ENCODE peak calls at places on chromosomes 2 and 18, in eight cellular contexts. R, T, Z, I, N, M, F and E are unnamed samples.

GRCh38 chr18:2961828-2962227 is 51.1 kb downstream of the LPIN2 start:
- DNase-seq in R (peak; percentile 20), T (no peak), Z (no peak), I (no peak), N (no peak), M (no peak), F (no peak), E (no peak)

GRCh38 chr2:239378918-239379640 is 21.7 kb downstream of the HDAC4 start:
- DNase-seq in R (peak; percentile 54), T (peak; percentile 21), Z (peak; percentile 74), I (no peak), N (no peak), M (peak; percentile 10), F (no peak), E (no peak)

GRCh38 chr2:100752628-100753333 is 67.2 kb upstream of the NPAS2 start:
- DNase-seq in R (no peak), T (no peak), Z (no peak), I (no peak), N (peak; percentile 31), M (no peak), F (peak; percentile 59), E (peak; percentile 81)

GRCh38 chr18:70520867-70521266 is 232.0 kb downstream of the SOCS6 start:
- DNase-seq in R (no peak), T (no peak), Z (no peak), I (no peak), N (no peak), M (no peak), F (no peak), E (no peak)

GRCh38 chr2:219405958-219406860 is 12.0 kb upstream of the DES start:
- DNase-seq in R (no peak), T (no peak), Z (no peak), I (no peak), N (no peak), M (no peak), F (no peak), E (no peak)

GRCh38 chr18:10301831-10302483 is 152.5 kb upstream of the APCDD1 start:
- DNase-seq in R (no peak), T (no peak), Z (no peak), I (no peak), N (no peak), M (no peak), F (no peak), E (no peak)

GRCh38 chr2:201152517-201152916 is 30.4 kb upstream of the CASP10 start:
- DNase-seq in R (no peak), T (no peak), Z (no peak), I (no peak), N (no peak), M (no peak), F (no peak), E (no peak)

GRCh38 chr2:96954490-96954846 is 31.9 kb downstream of the FAM178B start:
- DNase-seq in R (no peak), T (no peak), Z (no peak), I (peak; percentile 34), N (no peak), M (no peak), F (no peak), E (no peak)

GRCh38 chr2:231183851-231184250 is 14.6 kb upstream of the ARMC9 start:
- DNase-seq in R (no peak), T (no peak), Z (no peak), I (no peak), N (no peak), M (no peak), F (no peak), E (no peak)

GRCh38 chr2:27185331-27186026 is 26.4 kb upstream of the ATRAID start:
- DNase-seq in R (peak; percentile 89), T (no peak), Z (no peak), I (no peak), N (peak; percentile 19), M (no peak), F (no peak), E (peak; percentile 72)

GRCh38 chr2:229489016-229489415 is 217.9 kb upstream of the PID1 start:
- DNase-seq in R (peak; percentile 12), T (no peak), Z (no peak), I (no peak), N (no peak), M (no peak), F (peak; percentile 31), E (peak; percentile 21)

GRCh38 chr2:241359481-241360045 is 3.5 kb downstream of the FARP2 start:
- DNase-seq in R (no peak), T (no peak), Z (no peak), I (no peak), N (peak; percentile 33), M (no peak), F (no peak), E (no peak)

GRCh38 chr18:12726774-12727550 is 24.1 kb downstream of the PSMG2 start:
- DNase-seq in R (peak; percentile 79), T (peak; percentile 38), Z (no peak), I (peak; percentile 31), N (peak; percentile 83), M (peak; percentile 58), F (peak; percentile 73), E (peak; percentile 86)

GRCh38 chr2:74031203-74031602 is 46.5 kb downstream of the TET3 start:
- DNase-seq in R (peak; percentile 71), T (no peak), Z (no peak), I (no peak), N (no peak), M (no peak), F (no peak), E (no peak)

GRCh38 chr2:181178823-181179412 is 198.5 kb downstream of the UBE2E3 start:
- DNase-seq in R (no peak), T (no peak), Z (no peak), I (no peak), N (no peak), M (no peak), F (peak; percentile 13), E (no peak)

GRCh38 chr2:106724301-106724794 is 161.6 kb downstream of the ST6GAL2 start:
- DNase-seq in R (no peak), T (no peak), Z (no peak), I (no peak), N (no peak), M (no peak), F (no peak), E (no peak)

GRCh38 chr2:223055836-223056235 is 3.8 kb downstream of the KCNE4 start:
- DNase-seq in R (no peak), T (peak; percentile 49), Z (peak; percentile 29), I (no peak), N (peak; percentile 17), M (peak; percentile 54), F (no peak), E (no peak)
- H3K4me3 ChIP-seq in R (no peak overlapping the region), T (no peak overlapping the region), Z (no peak overlapping the region), I (no peak overlapping the region), N (no peak overlapping the region), M (no peak overlapping the region), F (no peak overlapping the region), E (no peak overlapping the region)

DNA sequence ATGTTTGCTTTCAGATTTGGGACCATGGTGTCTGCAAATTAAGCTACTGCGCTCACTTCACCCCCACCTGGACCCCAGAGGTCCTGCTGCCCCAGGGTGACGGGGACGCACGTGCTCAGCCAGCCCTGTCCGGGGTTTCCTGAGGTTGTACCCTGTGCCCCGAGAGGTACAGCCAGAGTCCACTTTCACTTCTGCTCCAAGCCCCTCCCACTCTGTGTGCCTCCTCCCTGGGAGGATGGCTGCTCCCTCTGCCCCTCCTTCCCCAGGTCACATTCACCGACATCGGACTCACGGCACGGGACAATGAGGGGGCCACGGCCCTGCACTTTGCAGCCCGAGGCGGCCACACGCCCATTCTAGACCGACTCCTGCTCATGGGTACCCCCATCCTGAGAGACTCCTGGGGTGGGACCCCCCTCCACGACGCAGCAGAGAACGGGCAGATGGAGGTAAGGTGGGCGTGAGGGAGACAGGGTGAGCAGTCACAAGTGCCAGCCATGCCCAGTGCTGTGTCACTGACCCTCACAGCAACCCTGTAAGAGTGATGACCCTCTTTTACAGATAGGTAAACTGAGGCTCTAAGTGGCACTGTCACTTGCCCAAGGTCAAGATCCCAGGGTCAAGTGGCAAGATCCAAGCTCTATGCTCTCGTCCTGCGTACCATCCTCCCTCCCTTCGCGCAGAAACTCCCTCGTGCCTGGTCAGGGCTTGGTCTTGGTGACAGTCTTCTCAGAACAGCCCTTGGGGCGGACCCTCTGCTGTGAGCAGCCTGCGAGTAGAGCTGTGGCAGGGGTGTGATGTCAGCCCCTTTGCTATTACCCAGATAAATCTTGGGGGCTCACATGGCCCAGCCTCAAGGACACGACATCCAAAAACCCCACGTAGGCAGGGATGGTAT is 7.6 kb downstream of the ESPNL start:
- DNase-seq in R (no peak), T (peak; percentile 11), Z (peak; percentile 60), I (peak; percentile 73), N (peak; percentile 7), M (no peak), F (no peak), E (no peak)
- TF ChIP-seq CTCF in R (no peak), T (no peak), Z (no peak), I (no peak), N (no peak), M (no peak), F (no peak), E (no peak)

GRCh38 chr2:20586379-20586715 is 64.6 kb downstream of the HS1BP3 start:
- DNase-seq in R (no peak), T (no peak), Z (no peak), I (no peak), N (no peak), M (peak; percentile 0), F (no peak), E (no peak)
- H3K4me3 ChIP-seq in R (no peak overlapping the region), T (no peak overlapping the region), Z (no peak overlapping the region), I (no peak overlapping the region), N (no peak overlapping the region), M (no peak overlapping the region), F (no peak overlapping the region), E (no peak overlapping the region)

GRCh38 chr2:232365621-232366321 is 12.8 kb upstream of the ALPP start:
- DNase-seq in R (peak; percentile 21), T (no peak), Z (peak; percentile 51), I (no peak), N (peak; percentile 63), M (no peak), F (peak; percentile 76), E (peak; percentile 50)

GRCh38 chr2:232367016-232367415 is 11.5 kb upstream of the ALPP start:
- DNase-seq in R (no peak), T (no peak), Z (no peak), I (no peak), N (no peak), M (no peak), F (no peak), E (no peak)

GRCh38 chr2:232368311-232368731 is 10.2 kb upstream of the ALPP start:
- DNase-seq in R (no peak), T (no peak), Z (no peak), I (no peak), N (peak; percentile 22), M (no peak), F (peak; percentile 29), E (peak; percentile 53)

GRCh38 chr2:232369126-232369955 is 9.2 kb upstream of the ALPP start:
- DNase-seq in R (no peak), T (no peak), Z (peak; percentile 60), I (no peak), N (peak; percentile 2), M (no peak), F (no peak), E (no peak)

DNA sequence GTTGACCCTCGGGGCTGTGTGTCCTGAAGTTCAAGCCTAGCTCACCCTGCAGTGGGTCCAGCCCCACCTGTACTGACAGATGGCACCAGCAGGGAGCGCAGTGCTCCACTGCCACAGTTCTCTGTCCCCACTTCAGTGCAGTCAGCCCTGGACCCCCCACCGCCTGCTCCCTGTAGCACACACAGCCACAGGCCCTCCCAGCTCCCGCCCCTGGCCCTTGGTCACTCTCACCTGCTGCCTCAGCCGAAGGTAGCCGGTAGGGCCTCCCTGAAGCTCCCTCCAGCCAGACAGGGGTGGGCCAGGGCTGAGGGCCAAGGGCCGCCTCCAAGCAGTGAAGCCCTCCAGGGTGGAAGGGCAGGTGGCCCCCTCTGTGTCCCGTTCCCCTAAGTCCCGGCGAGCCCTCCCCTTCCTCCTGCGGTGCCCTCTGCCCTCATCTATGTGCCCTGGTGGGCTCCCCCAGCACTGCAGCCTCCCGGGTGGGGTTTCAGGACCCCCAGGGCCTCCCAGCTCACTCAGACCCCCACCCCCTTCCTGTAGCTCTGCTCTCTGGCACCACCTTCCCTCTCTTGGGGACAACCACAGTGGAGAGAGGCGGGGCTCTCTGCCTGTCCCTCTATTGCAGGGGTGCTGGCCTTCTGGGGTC is 10.8 kb upstream of the ALPP start:
- DNase-seq in R (no peak), T (no peak), Z (peak; percentile 61), I (no peak), N (no peak), M (no peak), F (peak; percentile 26), E (no peak)
- TF ChIP-seq CTCF in R (no peak), T (no peak), Z (no peak), I (peak; percentile 45), N (peak; percentile 15), M (no peak), F (peak; percentile 29), E (no peak)